ENCODE peak calls at places on chromosomes 1 and 21, in eight cellular contexts. One of them, this sample, is unnamed.

GRCh38 chr1:84253891-84254290 is 47.6 kb upstream of the SAMD13 start:
- DNase-seq in fibroblast of pulmonary artery: peak
- DNase-seq in AG04450: peak
- DNase-seq in lung: peak
- DNase-seq in cardiac fibroblast: peak
- DNase-seq in mammary epithelial cell: peak
- DNase-seq in CD4-positive, alpha-beta T cell: no peak
- DNase-seq in GM13976: no peak
- DNase-seq in this sample: no peak

GRCh38 chr1:222582099-222582774 is 7.5 kb downstream of the TAF1A start:
- DNase-seq in fibroblast of pulmonary artery: peak
- DNase-seq in AG04450: no peak
- DNase-seq in lung: no peak
- DNase-seq in cardiac fibroblast: peak
- DNase-seq in mammary epithelial cell: peak
- DNase-seq in CD4-positive, alpha-beta T cell: no peak
- DNase-seq in GM13976: peak
- DNase-seq in this sample: no peak

GRCh38 chr1:65279092-65279448 is 30.3 kb upstream of the DNAJC6 start:
- DNase-seq in fibroblast of pulmonary artery: no peak
- DNase-seq in AG04450: no peak
- DNase-seq in lung: no peak
- DNase-seq in cardiac fibroblast: no peak
- DNase-seq in mammary epithelial cell: no peak
- DNase-seq in CD4-positive, alpha-beta T cell: no peak
- DNase-seq in GM13976: no peak
- DNase-seq in this sample: no peak

GRCh38 chr21:36321325-36322082 is 1.5 kb downstream of the MORC3 start:
- DNase-seq in fibroblast of pulmonary artery: peak
- DNase-seq in AG04450: no peak
- DNase-seq in lung: no peak
- DNase-seq in cardiac fibroblast: peak
- DNase-seq in mammary epithelial cell: peak
- DNase-seq in CD4-positive, alpha-beta T cell: no peak
- DNase-seq in GM13976: no peak
- DNase-seq in this sample: no peak

GRCh38 chr1:26276432-26276838 is 3.5 kb upstream of the SH3BGRL3 start:
- DNase-seq in fibroblast of pulmonary artery: no peak
- DNase-seq in AG04450: no peak
- DNase-seq in lung: no peak
- DNase-seq in cardiac fibroblast: no peak
- DNase-seq in mammary epithelial cell: no peak
- DNase-seq in CD4-positive, alpha-beta T cell: no peak
- DNase-seq in GM13976: no peak
- DNase-seq in this sample: no peak

GRCh38 chr1:93992190-93992589 is 83.0 kb upstream of the GCLM start:
- DNase-seq in fibroblast of pulmonary artery: no peak
- DNase-seq in AG04450: no peak
- DNase-seq in lung: no peak
- DNase-seq in cardiac fibroblast: no peak
- DNase-seq in mammary epithelial cell: no peak
- DNase-seq in CD4-positive, alpha-beta T cell: no peak
- DNase-seq in GM13976: no peak
- DNase-seq in this sample: no peak

GRCh38 chr1:22983944-22984343 is 11.3 kb upstream of the LACTBL1 start:
- DNase-seq in fibroblast of pulmonary artery: no peak
- DNase-seq in AG04450: no peak
- DNase-seq in lung: no peak
- DNase-seq in cardiac fibroblast: no peak
- DNase-seq in mammary epithelial cell: no peak
- DNase-seq in CD4-positive, alpha-beta T cell: no peak
- DNase-seq in GM13976: no peak
- DNase-seq in this sample: no peak

GRCh38 chr1:206905295-206906164 is 8.3 kb downstream of the IL24 start:
- DNase-seq in fibroblast of pulmonary artery: peak
- DNase-seq in AG04450: peak
- DNase-seq in lung: no peak
- DNase-seq in cardiac fibroblast: peak
- DNase-seq in mammary epithelial cell: peak
- DNase-seq in CD4-positive, alpha-beta T cell: no peak
- DNase-seq in GM13976: no peak
- DNase-seq in this sample: no peak

GRCh38 chr1:20385630-20386029 is 95.0 kb downstream of the VWA5B1 start:
- DNase-seq in fibroblast of pulmonary artery: no peak
- DNase-seq in AG04450: no peak
- DNase-seq in lung: no peak
- DNase-seq in cardiac fibroblast: no peak
- DNase-seq in mammary epithelial cell: no peak
- DNase-seq in CD4-positive, alpha-beta T cell: no peak
- DNase-seq in GM13976: no peak
- DNase-seq in this sample: no peak

GRCh38 chr1:15848143-15848928 is 829 bp downstream of the SPEN start:
- DNase-seq in fibroblast of pulmonary artery: peak
- DNase-seq in AG04450: no peak
- DNase-seq in lung: peak
- DNase-seq in cardiac fibroblast: no peak
- DNase-seq in mammary epithelial cell: peak
- DNase-seq in CD4-positive, alpha-beta T cell: peak
- DNase-seq in GM13976: no peak
- DNase-seq in this sample: peak

GRCh38 chr1:31707711-31708110 is 3.9 kb upstream of the COL16A1 start:
- DNase-seq in fibroblast of pulmonary artery: peak
- DNase-seq in AG04450: no peak
- DNase-seq in lung: no peak
- DNase-seq in cardiac fibroblast: peak
- DNase-seq in mammary epithelial cell: peak
- DNase-seq in CD4-positive, alpha-beta T cell: no peak
- DNase-seq in GM13976: peak
- DNase-seq in this sample: no peak

GRCh38 chr1:96596226-96596625 is 125.4 kb upstream of the PTBP2 start:
- DNase-seq in fibroblast of pulmonary artery: peak
- DNase-seq in AG04450: no peak
- DNase-seq in lung: no peak
- DNase-seq in cardiac fibroblast: peak
- DNase-seq in mammary epithelial cell: peak
- DNase-seq in CD4-positive, alpha-beta T cell: no peak
- DNase-seq in GM13976: peak
- DNase-seq in this sample: no peak

GRCh38 chr1:101474039-101474665 is 237.3 kb downstream of the S1PR1 start:
- DNase-seq in fibroblast of pulmonary artery: no peak
- DNase-seq in AG04450: no peak
- DNase-seq in lung: no peak
- DNase-seq in cardiac fibroblast: no peak
- DNase-seq in mammary epithelial cell: peak
- DNase-seq in CD4-positive, alpha-beta T cell: no peak
- DNase-seq in GM13976: peak
- DNase-seq in this sample: no peak

GRCh38 chr21:16534408-16535099 is 804.8 kb downstream of the USP25 start:
- DNase-seq in fibroblast of pulmonary artery: peak
- DNase-seq in AG04450: no peak
- DNase-seq in lung: peak
- DNase-seq in cardiac fibroblast: peak
- DNase-seq in mammary epithelial cell: peak
- DNase-seq in CD4-positive, alpha-beta T cell: no peak
- DNase-seq in GM13976: no peak
- DNase-seq in this sample: no peak

GRCh38 chr21:36783612-36784383 is 84.9 kb downstream of the SIM2 start:
- DNase-seq in fibroblast of pulmonary artery: peak
- DNase-seq in AG04450: peak
- DNase-seq in lung: peak
- DNase-seq in cardiac fibroblast: peak
- DNase-seq in mammary epithelial cell: peak
- DNase-seq in CD4-positive, alpha-beta T cell: no peak
- DNase-seq in GM13976: no peak
- DNase-seq in this sample: no peak

GRCh38 chr1:175182347-175182746 is 10.2 kb downstream of the KIAA0040 start:
- DNase-seq in fibroblast of pulmonary artery: no peak
- DNase-seq in AG04450: no peak
- DNase-seq in lung: no peak
- DNase-seq in cardiac fibroblast: no peak
- DNase-seq in mammary epithelial cell: no peak
- DNase-seq in CD4-positive, alpha-beta T cell: no peak
- DNase-seq in GM13976: no peak
- DNase-seq in this sample: no peak

GRCh38 chr1:61332196-61332753 is 249.9 kb downstream of the NFIA start:
- DNase-seq in fibroblast of pulmonary artery: no peak
- DNase-seq in AG04450: no peak
- DNase-seq in lung: no peak
- DNase-seq in cardiac fibroblast: no peak
- DNase-seq in mammary epithelial cell: no peak
- DNase-seq in CD4-positive, alpha-beta T cell: no peak
- DNase-seq in GM13976: peak
- DNase-seq in this sample: no peak

DNA sequence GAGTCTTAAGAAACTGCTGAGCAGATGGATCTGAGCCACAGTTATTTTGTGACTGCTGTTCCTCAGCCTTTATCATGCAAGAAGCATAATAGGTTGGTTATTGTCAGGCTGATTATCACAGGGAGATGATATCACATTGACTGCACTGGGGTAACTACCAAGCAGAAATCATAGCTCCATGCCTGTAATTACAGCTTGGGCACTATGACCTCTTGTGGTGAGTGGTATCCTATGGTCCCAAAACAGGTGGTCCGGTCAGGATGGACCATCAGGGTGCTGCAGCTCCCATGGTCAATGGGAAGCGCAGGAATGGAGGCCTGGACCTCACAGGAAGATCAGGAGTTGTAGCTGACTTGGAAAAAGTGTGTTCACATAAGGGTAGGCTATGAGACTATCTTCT is 11.4 kb upstream of the ATP2B4 start:
- DNase-seq in fibroblast of pulmonary artery: no peak
- DNase-seq in AG04450: no peak
- DNase-seq in lung: no peak
- DNase-seq in cardiac fibroblast: no peak
- DNase-seq in mammary epithelial cell: no peak
- DNase-seq in CD4-positive, alpha-beta T cell: no peak
- DNase-seq in GM13976: no peak
- DNase-seq in this sample: no peak
- TF ChIP-seq CTCF in fibroblast of pulmonary artery: no peak
- TF ChIP-seq CTCF in AG04450: no peak
- TF ChIP-seq CTCF in lung: no peak
- TF ChIP-seq CTCF in cardiac fibroblast: no peak
- TF ChIP-seq CTCF in mammary epithelial cell: no peak
- TF ChIP-seq CTCF in CD4-positive, alpha-beta T cell: no peak
- TF ChIP-seq CTCF in GM13976: no peak
- TF ChIP-seq CTCF in this sample: no peak

GRCh38 chr1:234413975-234414374 is 40.7 kb downstream of the COA6 start:
- DNase-seq in fibroblast of pulmonary artery: no peak
- DNase-seq in AG04450: no peak
- DNase-seq in lung: no peak
- DNase-seq in cardiac fibroblast: no peak
- DNase-seq in mammary epithelial cell: no peak
- DNase-seq in CD4-positive, alpha-beta T cell: no peak
- DNase-seq in GM13976: no peak
- DNase-seq in this sample: no peak
- TF ChIP-seq CTCF in fibroblast of pulmonary artery: no peak
- TF ChIP-seq CTCF in AG04450: no peak
- TF ChIP-seq CTCF in lung: no peak
- TF ChIP-seq CTCF in cardiac fibroblast: no peak
- TF ChIP-seq CTCF in mammary epithelial cell: no peak
- TF ChIP-seq CTCF in CD4-positive, alpha-beta T cell: no peak
- TF ChIP-seq CTCF in GM13976: no peak
- TF ChIP-seq CTCF in this sample: no peak

GRCh38 chr1:38817958-38818705 is 41.4 kb downstream of the RRAGC start:
- DNase-seq in fibroblast of pulmonary artery: peak
- DNase-seq in AG04450: no peak
- DNase-seq in lung: no peak
- DNase-seq in cardiac fibroblast: peak
- DNase-seq in mammary epithelial cell: no peak
- DNase-seq in CD4-positive, alpha-beta T cell: no peak
- DNase-seq in GM13976: peak
- DNase-seq in this sample: peak
- TF ChIP-seq CTCF in fibroblast of pulmonary artery: peak
- TF ChIP-seq CTCF in AG04450: peak
- TF ChIP-seq CTCF in lung: peak
- TF ChIP-seq CTCF in cardiac fibroblast: peak
- TF ChIP-seq CTCF in mammary epithelial cell: peak
- TF ChIP-seq CTCF in CD4-positive, alpha-beta T cell: peak
- TF ChIP-seq CTCF in GM13976: peak
- TF ChIP-seq CTCF in this sample: peak

GRCh38 chr1:220994671-220995070 is 115.4 kb downstream of the HLX start:
- DNase-seq in fibroblast of pulmonary artery: no peak
- DNase-seq in AG04450: no peak
- DNase-seq in lung: no peak
- DNase-seq in cardiac fibroblast: no peak
- DNase-seq in mammary epithelial cell: no peak
- DNase-seq in CD4-positive, alpha-beta T cell: no peak
- DNase-seq in GM13976: no peak
- DNase-seq in this sample: no peak

GRCh38 chr1:220992705-220993052 is 113.4 kb downstream of the HLX start:
- DNase-seq in fibroblast of pulmonary artery: no peak
- DNase-seq in AG04450: no peak
- DNase-seq in lung: no peak
- DNase-seq in cardiac fibroblast: no peak
- DNase-seq in mammary epithelial cell: no peak
- DNase-seq in CD4-positive, alpha-beta T cell: no peak
- DNase-seq in GM13976: no peak
- DNase-seq in this sample: no peak

GRCh38 chr1:220991959-220992704 is 112.9 kb downstream of the HLX start:
- DNase-seq in fibroblast of pulmonary artery: peak
- DNase-seq in AG04450: no peak
- DNase-seq in lung: no peak
- DNase-seq in cardiac fibroblast: peak
- DNase-seq in mammary epithelial cell: no peak
- DNase-seq in CD4-positive, alpha-beta T cell: no peak
- DNase-seq in GM13976: no peak
- DNase-seq in this sample: no peak

GRCh38 chr1:220990417-220991337 is 111.4 kb downstream of the HLX start:
- DNase-seq in fibroblast of pulmonary artery: peak
- DNase-seq in AG04450: peak
- DNase-seq in lung: no peak
- DNase-seq in cardiac fibroblast: peak
- DNase-seq in mammary epithelial cell: peak
- DNase-seq in CD4-positive, alpha-beta T cell: no peak
- DNase-seq in GM13976: no peak
- DNase-seq in this sample: no peak

GRCh38 chr1:220991506-220991905 is 112.3 kb downstream of the HLX start:
- DNase-seq in fibroblast of pulmonary artery: no peak
- DNase-seq in AG04450: no peak
- DNase-seq in lung: no peak
- DNase-seq in cardiac fibroblast: no peak
- DNase-seq in mammary epithelial cell: no peak
- DNase-seq in CD4-positive, alpha-beta T cell: no peak
- DNase-seq in GM13976: no peak
- DNase-seq in this sample: no peak
- TF ChIP-seq CTCF in fibroblast of pulmonary artery: no peak
- TF ChIP-seq CTCF in AG04450: no peak
- TF ChIP-seq CTCF in lung: no peak
- TF ChIP-seq CTCF in cardiac fibroblast: no peak
- TF ChIP-seq CTCF in mammary epithelial cell: no peak
- TF ChIP-seq CTCF in CD4-positive, alpha-beta T cell: no peak
- TF ChIP-seq CTCF in GM13976: no peak
- TF ChIP-seq CTCF in this sample: no peak